ENCODE peak calls at places on chromosomes 12 and 14, in five cellular contexts. B is MCF 10A; M is NCI-H1417; S is CD8-positive, alpha-beta memory T cell; Y is neural crest cell. U is an unnamed sample.

GRCh38 chr12:51845451-51845850 is 3.1 kb downstream of the FIGNL2 start:
- DNase-seq in Y (no peak), S (no peak), M (no peak), B (no peak), U (no peak)

GRCh38 chr14:52412426-52412825 is 98.3 kb downstream of the PTGER2 start:
- DNase-seq in M (no peak), S (no peak), B (no peak), Y (no peak), U (no peak)

GRCh38 chr12:126944684-126945083 is 1322.3 kb upstream of the TMEM132C start:
- DNase-seq in S (no peak), B (peak), Y (no peak), M (no peak), U (peak)

GRCh38 chr14:97977711-97978261 is 1180.6 kb downstream of the VRK1 start:
- DNase-seq in Y (no peak), B (peak), S (peak), M (no peak), U (peak)

GRCh38 chr14:30345511-30345910 is 213.4 kb upstream of the G2E3 start:
- DNase-seq in B (no peak), S (no peak), M (peak), Y (no peak), U (no peak)

GRCh38 chr12:107384645-107385044 is 291.3 kb upstream of the CRY1 start:
- DNase-seq in Y (no peak), S (no peak), B (no peak), M (peak), U (no peak)

GRCh38 chr12:46365951-46366379 is 6.6 kb downstream of the SLC38A2 start:
- DNase-seq in B (no peak), M (no peak), Y (no peak), S (no peak), U (no peak)

GRCh38 chr14:54301349-54301748 is 95.5 kb upstream of the CDKN3 start:
- DNase-seq in Y (no peak), B (no peak), M (no peak), S (no peak), U (no peak)

GRCh38 chr12:114902665-114903393 is 218.9 kb upstream of the TBX3 start:
- DNase-seq in S (no peak), Y (no peak), M (peak), B (no peak), U (peak)

GRCh38 chr12:32494676-32495075 is 95.3 kb downstream of the FGD4 start:
- DNase-seq in B (peak), Y (no peak), M (no peak), S (no peak), U (peak)

GRCh38 chr12:96472384-96472783 is 17.0 kb upstream of the CFAP54 start:
- DNase-seq in M (no peak), Y (no peak), B (no peak), S (no peak), U (no peak)

GRCh38 chr12:51678086-51678724 is 87.2 kb downstream of the SCN8A start:
- DNase-seq in M (peak), Y (peak), B (peak), S (no peak), U (peak)

GRCh38 chr14:74627071-74627470 is 15.0 kb upstream of the LTBP2 start:
- DNase-seq in B (no peak), Y (no peak), M (no peak), S (no peak), U (no peak)

GRCh38 chr12:26691234-26691970 is 141.6 kb downstream of the ITPR2 start:
- DNase-seq in S (no peak), M (no peak), B (peak), Y (no peak), U (peak)

GRCh38 chr14:53847881-53848280 is 108.7 kb downstream of the BMP4 start:
- DNase-seq in M (no peak), B (no peak), S (no peak), Y (no peak), U (no peak)

GRCh38 chr12:104064842-104065441 is 611 bp downstream of the HCFC2 start:
- DNase-seq in B (peak), S (no peak), Y (no peak), M (no peak), U (peak)

GRCh38 chr12:101634724-101635123 is 40.0 kb downstream of the MYBPC1 start:
- DNase-seq in S (no peak), M (peak), Y (no peak), B (no peak), U (no peak)

GRCh38 chr14:103372552-103373304 is 12.5 kb upstream of the MARK3 start:
- DNase-seq in S (no peak), B (peak), M (no peak), Y (no peak), U (peak)

GRCh38 chr14:44009642-44010041 is 497.4 kb downstream of the FSCB start:
- DNase-seq in B (no peak), Y (no peak), S (no peak), M (no peak), U (no peak)

GRCh38 chr14:104442611-104443390 is 136.8 kb upstream of the C14orf180 start:
- DNase-seq in Y (no peak), M (no peak), B (no peak), S (no peak), U (no peak)

GRCh38 chr14:97369901-97370300 is 572.7 kb downstream of the VRK1 start:
- DNase-seq in M (no peak), Y (no peak), B (peak), S (no peak), U (no peak)

GRCh38 chr14:21467620-21468019 is 9.1 kb downstream of the RAB2B start:
- DNase-seq in M (no peak), B (peak), S (no peak), Y (no peak), U (peak)

GRCh38 chr12:98895086-98895651 is 250.1 kb downstream of the APAF1 start:
- DNase-seq in Y (peak), S (no peak), B (no peak), M (peak), U (no peak)

GRCh38 chr14:102071283-102071998 is 15.4 kb downstream of the HSP90AA1 start:
- DNase-seq in B (no peak), Y (no peak), M (no peak), S (no peak), U (peak)